ENCODE peak calls at places on chromosomes 2 and 18, in ten cellular contexts. J is endothelial cell; Q is Right ventricle myocardium superior; G is bronchial epithelial cell; H is lower lobe of right lung; T is hypothalamus; L is left lobe of liver; E is GM23248; D is right cardiac atrium; B is activated CD4-positive, alpha-beta memory T cell treated with anti-CD3 and anti-CD28 coated beads for 36 hours. W is an unnamed sample.

GRCh38 chr18:56112013-56112749 is 524.2 kb upstream of the TCF4 start:
- DNase-seq in T (no peak), B (peak; percentile 21), J (no peak), D (no peak), G (peak; percentile 85), E (peak; percentile 60), L (no peak), Q (no peak), H (no peak), W (no peak)

GRCh38 chr2:222709191-222709891 is 37.9 kb downstream of the MOGAT1 start:
- DNase-seq in D (peak; percentile 75), L (no peak), E (peak; percentile 98), Q (peak; percentile 77), B (peak; percentile 15), H (peak; percentile 75), J (no peak), T (peak; percentile 51), G (peak; percentile 78), W (peak; percentile 97)

GRCh38 chr2:179410552-179411356 is 146.1 kb upstream of the SESTD1 start:
- DNase-seq in H (no peak), Q (no peak), J (peak; percentile 47), T (no peak), G (peak; percentile 57), E (peak; percentile 77), L (peak; percentile 46), B (peak; percentile 16), D (peak; percentile 25), W (peak; percentile 63)

GRCh38 chr2:54740333-54740732 is 16.9 kb downstream of the EML6 start:
- DNase-seq in B (no peak), G (no peak), H (no peak), E (no peak), L (no peak), D (no peak), J (no peak), Q (no peak), T (no peak), W (no peak)

GRCh38 chr2:156455366-156455975 is 19.3 kb downstream of the GPD2 start:
- DNase-seq in J (no peak), G (peak; percentile 91), D (no peak), E (peak; percentile 79), H (no peak), B (no peak), L (no peak), T (no peak), Q (no peak), W (no peak)

GRCh38 chr2:118878531-118879149 is 31.2 kb upstream of the EN1 start:
- DNase-seq in T (no peak), G (peak; percentile 66), H (no peak), D (no peak), J (no peak), Q (no peak), L (no peak), E (peak; percentile 30), B (no peak), W (no peak)

GRCh38 chr18:12567849-12568248 is 90.1 kb downstream of the SPIRE1 start:
- DNase-seq in B (no peak), L (no peak), J (no peak), Q (no peak), H (no peak), T (no peak), E (no peak), G (no peak), D (no peak), W (no peak)

GRCh38 chr2:123732563-123732962 is 292.5 kb upstream of the CNTNAP5 start:
- DNase-seq in J (no peak), E (no peak), H (no peak), T (no peak), L (no peak), G (peak; percentile 75), B (no peak), D (no peak), Q (no peak), W (no peak)

GRCh38 chr2:160214461-160215055 is 14.5 kb upstream of the ITGB6 start:
- DNase-seq in E (peak; percentile 95), H (peak; percentile 54), G (peak; percentile 93), T (no peak), D (peak; percentile 33), B (no peak), J (no peak), Q (no peak), L (no peak), W (peak; percentile 93)

GRCh38 chr2:195105581-195105980 is 551.4 kb upstream of the SLC39A10 start:
- DNase-seq in T (no peak), B (no peak), D (no peak), Q (no peak), L (no peak), G (peak; percentile 65), H (no peak), J (no peak), E (no peak), W (no peak)

GRCh38 chr18:1480309-1480708 is 575.6 kb downstream of the ADCYAP1 start:
- DNase-seq in D (no peak), Q (no peak), G (no peak), E (no peak), T (no peak), L (no peak), J (no peak), B (no peak), H (no peak), W (no peak)

GRCh38 chr2:20563833-20564232 is 87.1 kb downstream of the HS1BP3 start:
- DNase-seq in H (no peak), G (peak; percentile 87), L (no peak), J (no peak), T (no peak), Q (no peak), E (peak; percentile 96), D (no peak), B (no peak), W (peak; percentile 58)

GRCh38 chr18:52310651-52311050 is 29.3 kb upstream of the DCC start:
- DNase-seq in E (no peak), T (no peak), D (no peak), J (no peak), Q (no peak), B (no peak), G (no peak), L (no peak), H (no peak), W (no peak)

GRCh38 chr2:7029291-7030059 is 112.3 kb downstream of the RNF144A start:
- DNase-seq in H (no peak), Q (no peak), L (no peak), D (no peak), E (no peak), T (no peak), J (no peak), G (no peak), B (no peak), W (no peak)

GRCh38 chr18:10953672-10954071 is 195.7 kb downstream of the PIEZO2 start:
- DNase-seq in L (no peak), E (no peak), Q (no peak), B (no peak), H (no peak), T (no peak), D (no peak), G (no peak), J (no peak), W (no peak)

GRCh38 chr2:211737282-211737681 is 801.3 kb downstream of the ERBB4 start:
- DNase-seq in B (no peak), T (no peak), H (no peak), Q (no peak), J (no peak), G (peak; percentile 74), L (no peak), D (no peak), E (peak; percentile 1), W (no peak)

GRCh38 chr2:44598330-44598729 is 236.6 kb downstream of the CAMKMT start:
- DNase-seq in L (no peak), E (no peak), T (no peak), G (peak; percentile 77), H (no peak), D (no peak), Q (no peak), B (no peak), J (no peak), W (no peak)